ENCODE peak calls at places on chromosomes 5 and 9, in four cellular contexts. F is epithelial cell of esophagus, N is neural progenitor cell, M is AG08396. R is an unnamed sample.

GRCh38 chr5:124599048-124599973 is 147.1 kb downstream of the ZNF608 start:
- DNase-seq in F (peak; percentile 46), N (no peak), M (no peak), R (no peak)

GRCh38 chr5:169072223-169072622 is 228.7 kb downstream of the SLIT3 start:
- DNase-seq in F (no peak), N (no peak), M (no peak), R (no peak)

GRCh38 chr9:19087601-19088000 is 15.1 kb downstream of the HAUS6 start:
- DNase-seq in F (peak; percentile 56), N (no peak), M (no peak), R (no peak)

GRCh38 chr5:179618923-179619554 is 4.4 kb downstream of the HNRNPH1 start:
- DNase-seq in F (no peak), N (no peak), M (no peak), R (no peak)

GRCh38 chr9:109806506-109807115 is 26.6 kb downstream of the PALM2AKAP2 start:
- DNase-seq in F (no peak), N (no peak), M (no peak), R (no peak)

GRCh38 chr9:19555214-19555613 is 146.4 kb downstream of the ACER2 start:
- DNase-seq in F (no peak), N (no peak), M (no peak), R (no peak)

GRCh38 chr9:96553070-96553469 is 66.6 kb downstream of the CDC14B start:
- DNase-seq in F (peak; percentile 68), N (no peak), M (peak; percentile 59), R (no peak)

GRCh38 chr9:272251-273213 is 57.9 kb downstream of the DOCK8 start:
- DNase-seq in F (peak; percentile 3), N (no peak), M (no peak), R (no peak)

GRCh38 chr9:87606921-87607521 is 109.4 kb downstream of the DAPK1 start:
- DNase-seq in F (no peak), N (peak; percentile 64), M (peak; percentile 19), R (no peak)

GRCh38 chr5:4698596-4698995 is 441.5 kb upstream of the ADAMTS16 start:
- DNase-seq in F (no peak), N (no peak), M (no peak), R (no peak)

GRCh38 chr5:72436796-72437471 is 70.3 kb downstream of the ZNF366 start:
- DNase-seq in F (peak; percentile 19), N (no peak), M (no peak), R (no peak)

GRCh38 chr5:133249593-133249992 is 197.8 kb downstream of the HSPA4 start:
- DNase-seq in F (no peak), N (no peak), M (no peak), R (no peak)

GRCh38 chr5:74598731-74599624 is 41.5 kb downstream of the ENC1 start:
- DNase-seq in F (no peak), N (no peak), M (no peak), R (no peak)

GRCh38 chr9:86354882-86355399 is 731 bp upstream of the TUT7 start:
- DNase-seq in F (no peak), N (no peak), M (peak; percentile 39), R (no peak)

GRCh38 chr5:108917596-108917995 is 169.9 kb downstream of the FER start:
- DNase-seq in F (peak; percentile 61), N (no peak), M (no peak), R (no peak)

GRCh38 chr5:157447246-157447645 is 12.8 kb upstream of the NIPAL4 start:
- DNase-seq in F (peak; percentile 52), N (no peak), M (no peak), R (no peak)

R was measured in occipital lobe.